ENCODE peak calls at places on chromosomes 6 and 20, in eight cellular contexts. One of them, this sample, is unnamed. For H3K9me3, the result is how much of the 10 kb centered on the place peaks cover.

GRCh38 chr6:14876778-14877613 is 368.9 kb upstream of the JARID2 start:
- DNase-seq in suprapubic skin: no peak
- DNase-seq in hepatocyte: no peak
- DNase-seq in heart right ventricle: peak
- DNase-seq in RWPE2: no peak
- DNase-seq in breast epithelium: no peak
- DNase-seq in cardiac muscle cell: no peak
- DNase-seq in IMR-90: peak
- DNase-seq in this sample: no peak

GRCh38 chr6:169868458-169868857 is 117.0 kb downstream of the ERMARD start:
- DNase-seq in hepatocyte: no peak
- DNase-seq in RWPE2: no peak
- DNase-seq in breast epithelium: no peak
- DNase-seq in heart right ventricle: peak
- DNase-seq in suprapubic skin: no peak
- DNase-seq in IMR-90: no peak
- DNase-seq in cardiac muscle cell: no peak
- DNase-seq in this sample: no peak

GRCh38 chr6:44495036-44495901 is 107.8 kb downstream of the CDC5L start:
- DNase-seq in IMR-90: no peak
- DNase-seq in RWPE2: no peak
- DNase-seq in heart right ventricle: no peak
- DNase-seq in suprapubic skin: no peak
- DNase-seq in cardiac muscle cell: no peak
- DNase-seq in hepatocyte: no peak
- DNase-seq in breast epithelium: no peak
- DNase-seq in this sample: no peak

GRCh38 chr20:33933469-33933909 is 60.2 kb upstream of the RALY start:
- DNase-seq in cardiac muscle cell: peak
- DNase-seq in RWPE2: no peak
- DNase-seq in breast epithelium: peak
- DNase-seq in IMR-90: peak
- DNase-seq in hepatocyte: peak
- DNase-seq in suprapubic skin: peak
- DNase-seq in heart right ventricle: peak
- DNase-seq in this sample: peak

GRCh38 chr20:10177326-10177725 is 41.3 kb upstream of the SNAP25 start:
- DNase-seq in RWPE2: no peak
- DNase-seq in breast epithelium: no peak
- DNase-seq in suprapubic skin: no peak
- DNase-seq in hepatocyte: no peak
- DNase-seq in cardiac muscle cell: no peak
- DNase-seq in heart right ventricle: no peak
- DNase-seq in IMR-90: peak
- DNase-seq in this sample: no peak

GRCh38 chr6:43772571-43773049 is 2.6 kb downstream of the VEGFA start:
- DNase-seq in IMR-90: no peak
- DNase-seq in suprapubic skin: no peak
- DNase-seq in hepatocyte: no peak
- DNase-seq in RWPE2: no peak
- DNase-seq in breast epithelium: no peak
- DNase-seq in cardiac muscle cell: peak
- DNase-seq in heart right ventricle: peak
- DNase-seq in this sample: peak

GRCh38 chr6:152794696-152795095 is 44.1 kb downstream of the VIP start:
- DNase-seq in breast epithelium: no peak
- DNase-seq in IMR-90: no peak
- DNase-seq in hepatocyte: no peak
- DNase-seq in suprapubic skin: no peak
- DNase-seq in heart right ventricle: no peak
- DNase-seq in RWPE2: no peak
- DNase-seq in cardiac muscle cell: no peak
- DNase-seq in this sample: no peak

GRCh38 chr6:127118505-127119360 is at the start of gene RSPO3:
- DNase-seq in heart right ventricle: no peak
- DNase-seq in hepatocyte: peak
- DNase-seq in cardiac muscle cell: peak
- DNase-seq in suprapubic skin: no peak
- DNase-seq in RWPE2: no peak
- DNase-seq in breast epithelium: no peak
- DNase-seq in IMR-90: peak
- DNase-seq in this sample: peak

GRCh38 chr20:61354501-61354900 is 102.4 kb downstream of the CDH4 start:
- DNase-seq in breast epithelium: no peak
- DNase-seq in RWPE2: no peak
- DNase-seq in hepatocyte: no peak
- DNase-seq in IMR-90: no peak
- DNase-seq in heart right ventricle: no peak
- DNase-seq in cardiac muscle cell: no peak
- DNase-seq in suprapubic skin: no peak
- DNase-seq in this sample: no peak

GRCh38 chr6:11869656-11870340 is 91.2 kb upstream of the ADTRP start:
- DNase-seq in breast epithelium: no peak
- DNase-seq in RWPE2: no peak
- DNase-seq in suprapubic skin: no peak
- DNase-seq in heart right ventricle: peak
- DNase-seq in cardiac muscle cell: peak
- DNase-seq in hepatocyte: no peak
- DNase-seq in IMR-90: peak
- DNase-seq in this sample: no peak

GRCh38 chr6:128807577-128807976 is 75.4 kb upstream of the LAMA2 start:
- DNase-seq in RWPE2: no peak
- DNase-seq in hepatocyte: peak
- DNase-seq in suprapubic skin: no peak
- DNase-seq in IMR-90: peak
- DNase-seq in cardiac muscle cell: peak
- DNase-seq in heart right ventricle: no peak
- DNase-seq in breast epithelium: no peak
- DNase-seq in this sample: no peak

GRCh38 chr6:90294614-90294988 is 2.0 kb downstream of the BACH2 start:
- DNase-seq in cardiac muscle cell: peak
- DNase-seq in hepatocyte: no peak
- DNase-seq in RWPE2: no peak
- DNase-seq in suprapubic skin: no peak
- DNase-seq in breast epithelium: no peak
- DNase-seq in IMR-90: no peak
- DNase-seq in heart right ventricle: no peak
- DNase-seq in this sample: no peak

GRCh38 chr20:61331542-61331941 is 79.5 kb downstream of the CDH4 start:
- DNase-seq in suprapubic skin: no peak
- DNase-seq in heart right ventricle: no peak
- DNase-seq in IMR-90: no peak
- DNase-seq in hepatocyte: peak
- DNase-seq in RWPE2: peak
- DNase-seq in cardiac muscle cell: no peak
- DNase-seq in breast epithelium: no peak
- DNase-seq in this sample: peak

GRCh38 chr20:46400828-46401477 is 5.5 kb downstream of the ELMO2 start:
- DNase-seq in suprapubic skin: no peak
- DNase-seq in cardiac muscle cell: no peak
- DNase-seq in breast epithelium: no peak
- DNase-seq in RWPE2: peak
- DNase-seq in hepatocyte: peak
- DNase-seq in IMR-90: peak
- DNase-seq in heart right ventricle: no peak
- DNase-seq in this sample: peak

GRCh38 chr20:56629464-56630085 is 469 bp downstream of the TFAP2C start:
- DNase-seq in suprapubic skin: no peak
- DNase-seq in breast epithelium: no peak
- DNase-seq in RWPE2: no peak
- DNase-seq in hepatocyte: no peak
- DNase-seq in cardiac muscle cell: peak
- DNase-seq in IMR-90: no peak
- DNase-seq in heart right ventricle: no peak
- DNase-seq in this sample: no peak

GRCh38 chr6:78302411-78302810 is 564.9 kb upstream of the IRAK1BP1 start:
- DNase-seq in heart right ventricle: no peak
- DNase-seq in cardiac muscle cell: no peak
- DNase-seq in hepatocyte: no peak
- DNase-seq in RWPE2: no peak
- DNase-seq in suprapubic skin: no peak
- DNase-seq in breast epithelium: no peak
- DNase-seq in IMR-90: no peak
- DNase-seq in this sample: no peak

GRCh38 chr20:55086421-55086820 is 611.0 kb downstream of the DOK5 start:
- DNase-seq in hepatocyte: no peak
- DNase-seq in IMR-90: no peak
- DNase-seq in breast epithelium: no peak
- DNase-seq in RWPE2: no peak
- DNase-seq in suprapubic skin: no peak
- DNase-seq in cardiac muscle cell: no peak
- DNase-seq in heart right ventricle: no peak
- DNase-seq in this sample: no peak

GRCh38 chr6:329888-330691 is 37.8 kb downstream of the DUSP22 start:
- DNase-seq in IMR-90: peak
- DNase-seq in RWPE2: peak
- DNase-seq in breast epithelium: no peak
- DNase-seq in heart right ventricle: no peak
- DNase-seq in suprapubic skin: no peak
- DNase-seq in hepatocyte: peak
- DNase-seq in cardiac muscle cell: peak
- DNase-seq in this sample: no peak
- H3K9me3 ChIP-seq in IMR-90: under half
- H3K9me3 ChIP-seq in RWPE2: under half
- H3K9me3 ChIP-seq in breast epithelium: under half
- H3K9me3 ChIP-seq in heart right ventricle: under half
- H3K9me3 ChIP-seq in suprapubic skin: under half
- H3K9me3 ChIP-seq in hepatocyte: under half
- H3K9me3 ChIP-seq in cardiac muscle cell: under half
- H3K9me3 ChIP-seq in this sample: under half

GRCh38 chr6:137145421-137145820 is 28.0 kb downstream of the IL22RA2 start:
- DNase-seq in breast epithelium: no peak
- DNase-seq in suprapubic skin: no peak
- DNase-seq in IMR-90: no peak
- DNase-seq in hepatocyte: no peak
- DNase-seq in RWPE2: no peak
- DNase-seq in heart right ventricle: no peak
- DNase-seq in cardiac muscle cell: no peak
- DNase-seq in this sample: no peak

GRCh38 chr6:137146206-137146605 is 27.2 kb downstream of the IL22RA2 start:
- DNase-seq in hepatocyte: no peak
- DNase-seq in cardiac muscle cell: no peak
- DNase-seq in IMR-90: no peak
- DNase-seq in suprapubic skin: no peak
- DNase-seq in RWPE2: no peak
- DNase-seq in breast epithelium: no peak
- DNase-seq in heart right ventricle: no peak
- DNase-seq in this sample: no peak

GRCh38 chr6:137147195-137147594 is 26.2 kb downstream of the IL22RA2 start:
- DNase-seq in suprapubic skin: no peak
- DNase-seq in hepatocyte: no peak
- DNase-seq in IMR-90: no peak
- DNase-seq in RWPE2: no peak
- DNase-seq in breast epithelium: no peak
- DNase-seq in cardiac muscle cell: no peak
- DNase-seq in heart right ventricle: no peak
- DNase-seq in this sample: no peak

GRCh38 chr6:137150072-137150471 is 23.4 kb downstream of the IL22RA2 start:
- DNase-seq in heart right ventricle: no peak
- DNase-seq in breast epithelium: no peak
- DNase-seq in RWPE2: no peak
- DNase-seq in hepatocyte: no peak
- DNase-seq in IMR-90: no peak
- DNase-seq in cardiac muscle cell: no peak
- DNase-seq in suprapubic skin: no peak
- DNase-seq in this sample: no peak

DNA sequence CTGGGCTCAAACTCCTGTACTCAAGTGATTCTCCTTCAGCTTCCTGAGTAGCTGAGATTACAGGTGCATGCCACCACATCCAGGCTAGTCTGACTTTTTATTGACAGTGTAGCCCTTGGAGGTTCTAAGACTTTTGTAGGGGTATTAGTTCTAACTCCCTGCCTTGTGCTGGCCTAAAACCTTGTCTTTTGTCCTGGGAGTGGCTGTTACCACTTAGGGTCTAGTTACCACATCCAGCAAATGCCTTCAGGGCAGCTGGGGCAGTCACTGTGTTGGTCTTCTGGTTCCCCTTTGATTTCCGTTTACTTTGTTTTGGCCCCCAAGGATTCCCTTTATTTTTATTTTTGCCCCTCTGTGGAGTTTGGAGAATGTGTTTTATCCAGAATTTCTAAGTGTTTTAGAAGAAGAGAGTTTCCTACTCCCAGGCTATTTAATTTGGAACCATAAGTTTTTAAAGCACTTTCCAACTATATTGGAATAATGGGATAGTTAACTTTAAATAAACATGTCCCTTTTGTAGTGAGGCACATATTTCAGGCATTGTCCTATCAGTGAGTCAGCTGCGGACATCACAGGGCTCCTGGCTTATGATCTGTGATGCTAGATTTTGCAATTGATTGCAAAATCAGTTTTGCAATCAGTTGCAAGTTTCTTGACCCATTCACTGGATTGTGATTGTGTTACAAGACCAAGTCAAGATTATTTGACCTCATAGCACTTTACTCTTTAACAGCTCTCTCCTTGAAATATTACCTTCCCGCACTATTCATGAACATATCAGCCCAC is 25.0 kb downstream of the IL22RA2 start:
- DNase-seq in suprapubic skin: no peak
- DNase-seq in heart right ventricle: no peak
- DNase-seq in RWPE2: no peak
- DNase-seq in cardiac muscle cell: no peak
- DNase-seq in IMR-90: peak
- DNase-seq in breast epithelium: no peak
- DNase-seq in hepatocyte: peak
- DNase-seq in this sample: no peak
- H3K27ac ChIP-seq in suprapubic skin: no peak
- H3K27ac ChIP-seq in heart right ventricle: no peak
- H3K27ac ChIP-seq in RWPE2: no peak
- H3K27ac ChIP-seq in cardiac muscle cell: no peak
- H3K27ac ChIP-seq in IMR-90: no peak
- H3K27ac ChIP-seq in breast epithelium: peak
- H3K27ac ChIP-seq in hepatocyte: no peak
- H3K27ac ChIP-seq in this sample: no peak

DNA sequence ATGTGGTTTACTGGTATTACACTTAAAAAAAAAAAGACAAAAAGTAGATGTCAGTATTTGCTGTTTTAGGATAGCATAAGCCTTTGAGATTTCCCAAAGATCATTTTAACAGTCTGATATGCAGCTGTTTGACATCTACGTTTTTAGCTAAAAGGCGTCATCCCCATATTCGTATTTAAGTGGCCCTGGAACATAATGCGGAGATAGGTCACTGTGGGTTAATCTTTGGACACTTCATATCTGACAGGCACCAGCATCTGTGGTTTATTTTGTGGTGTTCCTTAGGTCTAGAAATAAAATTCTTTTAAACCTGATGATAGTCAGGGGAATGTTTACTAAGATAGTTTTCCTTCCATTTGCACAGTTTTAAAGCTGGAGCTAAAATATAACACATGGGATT is 313.7 kb downstream of the SOX4 start:
- DNase-seq in hepatocyte: no peak
- DNase-seq in cardiac muscle cell: no peak
- DNase-seq in suprapubic skin: no peak
- DNase-seq in heart right ventricle: no peak
- DNase-seq in breast epithelium: no peak
- DNase-seq in IMR-90: no peak
- DNase-seq in RWPE2: no peak
- DNase-seq in this sample: no peak
- TF ChIP-seq CTCF in hepatocyte: no peak
- TF ChIP-seq CTCF in cardiac muscle cell: no peak
- TF ChIP-seq CTCF in suprapubic skin: no peak
- TF ChIP-seq CTCF in heart right ventricle: no peak
- TF ChIP-seq CTCF in breast epithelium: no peak
- TF ChIP-seq CTCF in IMR-90: no peak
- TF ChIP-seq CTCF in RWPE2: no peak
- TF ChIP-seq CTCF in this sample: no peak

GRCh38 chr6:110744991-110745390 is 70.3 kb downstream of the CDK19 start:
- DNase-seq in RWPE2: no peak
- DNase-seq in IMR-90: no peak
- DNase-seq in suprapubic skin: no peak
- DNase-seq in hepatocyte: no peak
- DNase-seq in cardiac muscle cell: no peak
- DNase-seq in heart right ventricle: no peak
- DNase-seq in breast epithelium: no peak
- DNase-seq in this sample: no peak
- H3K9me3 ChIP-seq in RWPE2: under half
- H3K9me3 ChIP-seq in IMR-90: under half
- H3K9me3 ChIP-seq in suprapubic skin: under half
- H3K9me3 ChIP-seq in hepatocyte: under half
- H3K9me3 ChIP-seq in cardiac muscle cell: under half
- H3K9me3 ChIP-seq in heart right ventricle: under half
- H3K9me3 ChIP-seq in breast epithelium: under half
- H3K9me3 ChIP-seq in this sample: under half

This sample was measured in WERI-Rb-1.